ENCODE peak calls at places on chromosomes 2 and 18, in four cellular contexts. H, J, S and T are unnamed samples.

GRCh38 chr2:210113636-210114235 is 57.5 kb downstream of the KANSL1L start:
- DNase-seq in H (no peak), J (no peak), S (no peak), T (no peak)

GRCh38 chr2:3768960-3769765 is 65.8 kb downstream of the DCDC2C start:
- DNase-seq in H (no peak), J (no peak), S (no peak), T (no peak)

GRCh38 chr2:1793868-1794445 is 49.6 kb upstream of the PXDN start:
- DNase-seq in H (no peak), J (no peak), S (no peak), T (no peak)

GRCh38 chr2:220107380-220107791 is 480.0 kb downstream of the SLC4A3 start:
- DNase-seq in H (peak), J (no peak), S (peak), T (no peak)

GRCh38 chr2:191846787-191847620 is at the start of gene CAVIN2:
- DNase-seq in H (peak), J (peak), S (peak), T (peak)

GRCh38 chr2:79432731-79433146 is 80.1 kb upstream of the CTNNA2 start:
- DNase-seq in H (no peak), J (no peak), S (no peak), T (no peak)

GRCh38 chr2:199223791-199224190 is 233.9 kb downstream of the SATB2 start:
- DNase-seq in H (peak), J (peak), S (peak), T (no peak)

GRCh38 chr2:131052741-131053263 is 40.5 kb downstream of the FAM168B start:
- DNase-seq in H (no peak), J (no peak), S (no peak), T (no peak)

GRCh38 chr18:74147779-74148542 is at the start of the genes FBXO15 and TIMM21:
- DNase-seq in H (peak), J (peak), S (peak), T (peak)

GRCh38 chr2:106614511-106615291 is 127.5 kb downstream of the CD8B2 start:
- DNase-seq in H (no peak), J (no peak), S (no peak), T (no peak)

GRCh38 chr18:1014951-1015627 is 110.4 kb downstream of the ADCYAP1 start:
- DNase-seq in H (no peak), J (no peak), S (no peak), T (no peak)

GRCh38 chr2:86251840-86252266 is 52.6 kb downstream of the MRPL35 start:
- DNase-seq in H (no peak), J (no peak), S (peak), T (no peak)

GRCh38 chr18:71951021-71951420 is 593.1 kb downstream of the CBLN2 start:
- DNase-seq in H (no peak), J (no peak), S (no peak), T (no peak)

GRCh38 chr18:53796042-53796729 is 428.3 kb downstream of the MBD2 start:
- DNase-seq in H (peak), J (peak), S (no peak), T (no peak)

GRCh38 chr2:181977661-181978350 is 7.8 kb upstream of the PPP1R1C start:
- DNase-seq in H (peak), J (peak), S (no peak), T (no peak)

GRCh38 chr2:71536311-71536710 is 83.0 kb downstream of the DYSF start:
- DNase-seq in H (no peak), J (no peak), S (no peak), T (no peak)

GRCh38 chr2:53842891-53843290 is 16.9 kb downstream of the GPR75 start:
- DNase-seq in H (no peak), J (no peak), S (no peak), T (no peak)

GRCh38 chr2:161625314-161625919 is 1.2 kb downstream of the SLC4A10 start:
- DNase-seq in H (no peak), J (no peak), S (no peak), T (no peak)

DNA sequence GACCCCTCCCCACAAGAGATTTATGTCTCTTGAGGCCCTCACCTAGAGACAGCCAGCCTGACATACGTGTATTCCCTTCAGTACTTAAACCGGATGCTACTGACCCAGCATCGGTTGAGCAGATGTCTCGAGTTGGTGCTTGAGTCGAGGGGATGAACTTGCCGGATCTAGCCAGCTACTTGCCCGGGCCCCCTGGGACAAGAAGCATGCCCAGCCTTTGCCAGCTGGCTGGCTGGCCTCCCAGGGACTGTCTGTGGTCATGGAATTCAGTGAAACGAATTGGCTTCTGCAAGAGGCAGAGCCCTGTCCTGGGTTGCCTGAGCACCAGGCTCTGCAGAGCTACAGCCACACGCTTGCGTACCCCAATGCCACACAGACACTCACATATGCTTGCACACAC is 35.9 kb downstream of the DNMT3A start:
- DNase-seq in H (no peak), J (no peak), S (no peak), T (no peak)
- TF ChIP-seq ELK1 in H (no peak), J (no peak), S (no peak), T (no peak)

DNA sequence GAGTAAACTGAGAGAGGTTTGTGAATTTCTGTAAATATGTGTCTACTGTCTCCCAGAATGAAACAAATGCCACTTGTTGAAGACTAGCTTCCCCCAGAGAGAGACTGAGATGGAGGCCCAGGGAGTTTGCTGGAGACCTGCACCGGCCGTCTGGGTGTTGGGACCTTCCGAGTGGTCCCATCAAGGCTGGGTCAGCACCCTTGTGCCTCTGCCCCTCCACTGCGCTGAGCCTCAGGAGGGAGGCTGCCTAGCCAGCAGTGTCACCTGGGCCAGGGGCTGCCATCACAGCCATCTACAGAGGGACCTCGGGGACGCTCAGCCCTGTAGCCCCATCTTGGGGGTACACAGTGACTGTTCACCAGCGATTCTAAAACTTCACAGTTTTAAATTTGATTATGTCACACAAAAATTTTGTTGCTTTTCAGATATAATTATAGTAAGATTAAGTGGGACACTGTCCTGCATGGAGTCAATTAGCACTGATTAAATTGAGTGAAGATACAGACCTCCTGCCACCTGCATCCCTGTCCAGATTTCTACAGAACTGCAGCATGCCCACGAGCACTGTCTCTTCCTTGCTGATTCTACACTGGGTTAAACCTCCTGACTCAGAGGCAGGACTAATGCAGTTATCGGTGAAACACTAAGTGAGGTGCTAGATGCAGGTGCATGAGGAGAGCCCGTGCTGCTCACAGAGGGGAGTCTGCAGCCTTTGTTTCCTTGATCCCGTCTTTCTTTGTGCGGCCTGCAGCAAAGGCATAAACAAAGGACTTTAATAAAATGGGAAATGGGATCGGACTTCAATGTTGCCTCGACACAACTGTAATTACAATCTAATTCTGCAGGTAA is 50.5 kb downstream of the TMEM18 start:
- DNase-seq in H (no peak), J (no peak), S (no peak), T (no peak)
- TF ChIP-seq ELK1 in H (no peak), J (no peak), S (no peak), T (no peak)

GRCh38 chr2:158115202-158115783 is 13.6 kb downstream of the UPP2 start:
- DNase-seq in H (no peak), J (no peak), S (no peak), T (no peak)
- TF ChIP-seq ELK1 in H (no peak), J (no peak), S (no peak), T (no peak)

GRCh38 chr2:69196327-69197117 is 183.5 kb downstream of the ANTXR1 start:
- DNase-seq in H (peak), J (peak), S (no peak), T (no peak)
- TF ChIP-seq ELK1 in H (no peak), J (no peak), S (no peak), T (no peak)

DNA sequence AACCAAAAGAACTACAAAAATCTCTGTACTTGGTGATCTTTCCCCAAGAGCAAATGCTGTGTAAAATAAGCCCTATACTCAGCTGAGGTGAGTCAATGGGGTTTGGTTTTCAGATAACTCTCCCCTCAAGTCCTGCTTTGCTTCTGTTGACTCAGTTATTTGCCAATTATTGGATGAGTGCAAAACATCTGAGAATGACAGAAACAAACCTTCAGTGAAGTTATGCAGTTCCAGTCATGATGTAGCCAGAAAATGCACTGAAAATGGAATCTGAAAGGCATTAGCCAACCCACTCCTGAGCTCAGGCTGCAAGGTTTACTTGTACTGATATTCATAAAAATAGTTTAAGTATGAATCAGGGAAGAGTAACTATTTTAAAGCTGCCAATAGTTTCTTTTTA is 215.5 kb downstream of the RND3 start:
- DNase-seq in H (peak), J (peak), S (no peak), T (no peak)
- TF ChIP-seq ELK1 in H (no peak), J (no peak), S (no peak), T (no peak)